ENCODE peak calls at places on chromosomes 13 and 19, in ten cellular contexts. One of them, this sample, is unnamed.
A peak's percentile ranks its signal among the peaks of the same experiment; 100 is the strongest.

GRCh38 chr13:86986448-86986847 is 684.7 kb upstream of the SLITRK5 start:
- DNase-seq in Peyer's patch: no peak
- DNase-seq in HFF-Myc: no peak
- DNase-seq in hepatocyte: no peak
- DNase-seq in fibroblast of mammary gland: no peak
- DNase-seq in lower lobe of right lung: no peak
- DNase-seq in NB4: no peak
- DNase-seq in cardiac muscle cell: no peak
- DNase-seq in stomach: no peak
- DNase-seq in fibroblast of lung: peak; percentile 22
- DNase-seq in this sample: no peak

GRCh38 chr13:86563308-86563707 is 764.1 kb upstream of the SLITRK6 start:
- DNase-seq in Peyer's patch: no peak
- DNase-seq in stomach: no peak
- DNase-seq in fibroblast of mammary gland: peak; percentile 64
- DNase-seq in lower lobe of right lung: no peak
- DNase-seq in cardiac muscle cell: no peak
- DNase-seq in fibroblast of lung: peak; percentile 59
- DNase-seq in hepatocyte: no peak
- DNase-seq in HFF-Myc: no peak
- DNase-seq in NB4: no peak
- DNase-seq in this sample: no peak

GRCh38 chr19:16527971-16528521 is 14.2 kb downstream of the CHERP start:
- DNase-seq in lower lobe of right lung: no peak
- DNase-seq in cardiac muscle cell: peak; percentile 20
- DNase-seq in HFF-Myc: no peak
- DNase-seq in fibroblast of lung: peak; percentile 29
- DNase-seq in hepatocyte: no peak
- DNase-seq in NB4: peak; percentile 54
- DNase-seq in fibroblast of mammary gland: peak; percentile 32
- DNase-seq in stomach: peak; percentile 41
- DNase-seq in Peyer's patch: peak; percentile 64
- DNase-seq in this sample: peak; percentile 32

GRCh38 chr13:105220886-105221285 is 1314.6 kb downstream of the EFNB2 start:
- DNase-seq in stomach: no peak
- DNase-seq in lower lobe of right lung: no peak
- DNase-seq in fibroblast of mammary gland: no peak
- DNase-seq in hepatocyte: no peak
- DNase-seq in fibroblast of lung: peak; percentile 7
- DNase-seq in cardiac muscle cell: no peak
- DNase-seq in HFF-Myc: no peak
- DNase-seq in Peyer's patch: no peak
- DNase-seq in NB4: no peak
- DNase-seq in this sample: peak; percentile 3

GRCh38 chr13:65595881-65596280 is 1634.3 kb downstream of the PCDH9 start:
- DNase-seq in hepatocyte: no peak
- DNase-seq in fibroblast of lung: no peak
- DNase-seq in HFF-Myc: no peak
- DNase-seq in NB4: no peak
- DNase-seq in cardiac muscle cell: no peak
- DNase-seq in lower lobe of right lung: no peak
- DNase-seq in Peyer's patch: no peak
- DNase-seq in stomach: no peak
- DNase-seq in fibroblast of mammary gland: peak; percentile 38
- DNase-seq in this sample: peak; percentile 44

GRCh38 chr13:98297043-98297442 is 120.0 kb upstream of the RNF113B start:
- DNase-seq in hepatocyte: no peak
- DNase-seq in HFF-Myc: no peak
- DNase-seq in NB4: no peak
- DNase-seq in fibroblast of mammary gland: no peak
- DNase-seq in cardiac muscle cell: no peak
- DNase-seq in lower lobe of right lung: no peak
- DNase-seq in stomach: no peak
- DNase-seq in Peyer's patch: no peak
- DNase-seq in fibroblast of lung: no peak
- DNase-seq in this sample: no peak

GRCh38 chr19:49368711-49369358 is 5.2 kb downstream of the DKKL1 start:
- DNase-seq in cardiac muscle cell: no peak
- DNase-seq in stomach: no peak
- DNase-seq in fibroblast of mammary gland: no peak
- DNase-seq in fibroblast of lung: no peak
- DNase-seq in lower lobe of right lung: no peak
- DNase-seq in HFF-Myc: no peak
- DNase-seq in hepatocyte: no peak
- DNase-seq in Peyer's patch: no peak
- DNase-seq in NB4: peak; percentile 45
- DNase-seq in this sample: no peak

GRCh38 chr19:41753936-41754529 is 1.3 kb upstream of the CEACAM6 start:
- DNase-seq in fibroblast of mammary gland: peak; percentile 31
- DNase-seq in lower lobe of right lung: peak; percentile 57
- DNase-seq in hepatocyte: peak; percentile 36
- DNase-seq in cardiac muscle cell: no peak
- DNase-seq in NB4: peak; percentile 43
- DNase-seq in stomach: peak; percentile 75
- DNase-seq in Peyer's patch: peak; percentile 85
- DNase-seq in fibroblast of lung: peak; percentile 11
- DNase-seq in HFF-Myc: peak; percentile 3
- DNase-seq in this sample: peak; percentile 28

GRCh38 chr13:33016414-33017409 is at the start of gene KL:
- DNase-seq in fibroblast of lung: no peak
- DNase-seq in lower lobe of right lung: peak; percentile 74
- DNase-seq in HFF-Myc: no peak
- DNase-seq in NB4: peak; percentile 11
- DNase-seq in hepatocyte: peak; percentile 37
- DNase-seq in Peyer's patch: no peak
- DNase-seq in stomach: peak; percentile 38
- DNase-seq in cardiac muscle cell: peak; percentile 51
- DNase-seq in fibroblast of mammary gland: no peak
- DNase-seq in this sample: no peak

GRCh38 chr19:2046046-2046907 is 4.8 kb downstream of the MKNK2 start:
- DNase-seq in lower lobe of right lung: no peak
- DNase-seq in fibroblast of mammary gland: no peak
- DNase-seq in hepatocyte: peak; percentile 7
- DNase-seq in cardiac muscle cell: no peak
- DNase-seq in Peyer's patch: no peak
- DNase-seq in NB4: no peak
- DNase-seq in fibroblast of lung: no peak
- DNase-seq in stomach: no peak
- DNase-seq in HFF-Myc: no peak
- DNase-seq in this sample: no peak

GRCh38 chr19:40799558-40800338 is 757 bp downstream of the EGLN2 start:
- DNase-seq in fibroblast of mammary gland: no peak
- DNase-seq in cardiac muscle cell: peak; percentile 60
- DNase-seq in stomach: peak; percentile 42
- DNase-seq in hepatocyte: peak; percentile 66
- DNase-seq in lower lobe of right lung: peak; percentile 78
- DNase-seq in Peyer's patch: no peak
- DNase-seq in HFF-Myc: no peak
- DNase-seq in NB4: peak; percentile 63
- DNase-seq in fibroblast of lung: no peak
- DNase-seq in this sample: peak; percentile 59

GRCh38 chr13:60331249-60332012 is 65.6 kb upstream of the TDRD3 start:
- DNase-seq in fibroblast of lung: no peak
- DNase-seq in HFF-Myc: no peak
- DNase-seq in cardiac muscle cell: no peak
- DNase-seq in fibroblast of mammary gland: no peak
- DNase-seq in NB4: no peak
- DNase-seq in lower lobe of right lung: no peak
- DNase-seq in stomach: no peak
- DNase-seq in Peyer's patch: no peak
- DNase-seq in hepatocyte: no peak
- DNase-seq in this sample: no peak

GRCh38 chr13:60642552-60642951 is 245.5 kb downstream of the TDRD3 start:
- DNase-seq in cardiac muscle cell: no peak
- DNase-seq in fibroblast of mammary gland: no peak
- DNase-seq in fibroblast of lung: no peak
- DNase-seq in Peyer's patch: no peak
- DNase-seq in stomach: no peak
- DNase-seq in NB4: no peak
- DNase-seq in HFF-Myc: no peak
- DNase-seq in lower lobe of right lung: no peak
- DNase-seq in hepatocyte: no peak
- DNase-seq in this sample: peak; percentile 5

GRCh38 chr19:13008926-13009787 is 13.9 kb downstream of the NFIX start:
- DNase-seq in lower lobe of right lung: no peak
- DNase-seq in Peyer's patch: no peak
- DNase-seq in hepatocyte: no peak
- DNase-seq in NB4: no peak
- DNase-seq in cardiac muscle cell: no peak
- DNase-seq in fibroblast of lung: no peak
- DNase-seq in HFF-Myc: no peak
- DNase-seq in stomach: no peak
- DNase-seq in fibroblast of mammary gland: peak; percentile 48
- DNase-seq in this sample: no peak

GRCh38 chr19:39031368-39032163 is 783 bp downstream of the FBXO27 start:
- DNase-seq in stomach: peak; percentile 98
- DNase-seq in fibroblast of lung: peak; percentile 18
- DNase-seq in hepatocyte: peak; percentile 98
- DNase-seq in lower lobe of right lung: peak; percentile 96
- DNase-seq in NB4: peak; percentile 74
- DNase-seq in HFF-Myc: no peak
- DNase-seq in Peyer's patch: peak; percentile 92
- DNase-seq in fibroblast of mammary gland: no peak
- DNase-seq in cardiac muscle cell: peak; percentile 99
- DNase-seq in this sample: peak; percentile 62
- TF ChIP-seq CTCF in stomach: no peak
- TF ChIP-seq CTCF in fibroblast of lung: no peak
- TF ChIP-seq CTCF in hepatocyte: no peak
- TF ChIP-seq CTCF in lower lobe of right lung: no peak
- TF ChIP-seq CTCF in NB4: no peak
- TF ChIP-seq CTCF in HFF-Myc: no peak
- TF ChIP-seq CTCF in Peyer's patch: no peak
- TF ChIP-seq CTCF in fibroblast of mammary gland: no peak
- TF ChIP-seq CTCF in cardiac muscle cell: no peak
- TF ChIP-seq CTCF in this sample: no peak

GRCh38 chr13:49258097-49258796 is 10.5 kb downstream of the CDADC1 start:
- DNase-seq in HFF-Myc: no peak
- DNase-seq in hepatocyte: no peak
- DNase-seq in stomach: no peak
- DNase-seq in cardiac muscle cell: no peak
- DNase-seq in NB4: no peak
- DNase-seq in fibroblast of lung: no peak
- DNase-seq in lower lobe of right lung: no peak
- DNase-seq in Peyer's patch: no peak
- DNase-seq in fibroblast of mammary gland: no peak
- DNase-seq in this sample: no peak
- H3K4me3 ChIP-seq in HFF-Myc: no peak overlapping the region
- H3K4me3 ChIP-seq in hepatocyte: no peak overlapping the region
- H3K4me3 ChIP-seq in stomach: peak overlapping the region; percentile 18
- H3K4me3 ChIP-seq in cardiac muscle cell: no peak overlapping the region
- H3K4me3 ChIP-seq in NB4: no peak overlapping the region
- H3K4me3 ChIP-seq in fibroblast of lung: peak overlapping the region; percentile 38
- H3K4me3 ChIP-seq in lower lobe of right lung: peak overlapping the region; percentile 44
- H3K4me3 ChIP-seq in Peyer's patch: peak overlapping the region; percentile 45
- H3K4me3 ChIP-seq in fibroblast of mammary gland: peak overlapping the region; percentile 20
- H3K4me3 ChIP-seq in this sample: no peak overlapping the region

GRCh38 chr19:18283338-18283737 is 1.9 kb upstream of the JUND start:
- DNase-seq in NB4: no peak
- DNase-seq in HFF-Myc: no peak
- DNase-seq in hepatocyte: no peak
- DNase-seq in fibroblast of mammary gland: no peak
- DNase-seq in lower lobe of right lung: no peak
- DNase-seq in fibroblast of lung: no peak
- DNase-seq in stomach: no peak
- DNase-seq in Peyer's patch: no peak
- DNase-seq in cardiac muscle cell: no peak
- DNase-seq in this sample: no peak
- TF ChIP-seq CTCF in NB4: no peak
- TF ChIP-seq CTCF in HFF-Myc: no peak
- TF ChIP-seq CTCF in hepatocyte: no peak
- TF ChIP-seq CTCF in fibroblast of mammary gland: no peak
- TF ChIP-seq CTCF in lower lobe of right lung: no peak
- TF ChIP-seq CTCF in fibroblast of lung: no peak
- TF ChIP-seq CTCF in stomach: no peak
- TF ChIP-seq CTCF in Peyer's patch: no peak
- TF ChIP-seq CTCF in cardiac muscle cell: no peak
- TF ChIP-seq CTCF in this sample: no peak

DNA sequence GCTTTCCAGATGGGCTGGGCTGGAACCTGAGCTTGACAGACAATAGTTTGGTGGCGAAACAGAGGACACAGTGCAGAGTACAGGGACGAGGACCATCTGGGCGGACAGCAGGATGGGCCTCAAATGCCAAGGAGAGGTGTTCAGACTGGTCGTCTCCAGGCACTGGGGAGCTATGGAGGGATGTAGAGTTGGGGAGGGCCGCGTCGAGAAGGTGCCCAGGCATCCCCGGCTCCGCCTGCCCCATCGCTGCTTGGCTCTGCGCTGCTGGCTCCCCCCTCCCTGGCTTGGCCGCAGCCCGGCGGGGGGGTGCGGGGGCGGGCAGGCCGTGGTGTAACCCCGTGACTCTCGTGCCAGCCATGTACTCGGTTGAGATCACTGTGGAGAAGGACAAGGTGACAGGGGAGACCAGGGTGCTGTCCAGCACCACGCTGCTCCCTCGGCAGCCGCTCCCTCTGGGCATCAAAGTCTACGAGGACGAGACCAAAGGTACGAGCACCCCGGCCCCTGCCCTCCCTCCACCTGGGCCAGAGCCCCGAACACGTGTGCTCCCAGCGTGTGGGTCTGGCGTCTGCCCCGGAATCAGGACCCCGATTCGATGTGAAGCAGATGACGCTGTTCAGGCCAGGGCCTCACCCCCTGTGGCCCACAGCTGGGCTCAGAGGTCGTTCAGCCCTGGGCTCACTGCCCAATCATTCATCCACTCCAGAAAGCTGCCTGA is 10.8 kb upstream of the MISP start:
- DNase-seq in NB4: no peak
- DNase-seq in Peyer's patch: peak; percentile 73
- DNase-seq in lower lobe of right lung: no peak
- DNase-seq in cardiac muscle cell: no peak
- DNase-seq in HFF-Myc: no peak
- DNase-seq in fibroblast of lung: no peak
- DNase-seq in hepatocyte: no peak
- DNase-seq in fibroblast of mammary gland: no peak
- DNase-seq in stomach: no peak
- DNase-seq in this sample: no peak
- H3K4me3 ChIP-seq in NB4: no peak overlapping the region
- H3K4me3 ChIP-seq in Peyer's patch: peak overlapping the region; percentile 31
- H3K4me3 ChIP-seq in lower lobe of right lung: no peak overlapping the region
- H3K4me3 ChIP-seq in cardiac muscle cell: no peak overlapping the region
- H3K4me3 ChIP-seq in HFF-Myc: no peak overlapping the region
- H3K4me3 ChIP-seq in fibroblast of lung: no peak overlapping the region
- H3K4me3 ChIP-seq in hepatocyte: no peak overlapping the region
- H3K4me3 ChIP-seq in fibroblast of mammary gland: no peak overlapping the region
- H3K4me3 ChIP-seq in stomach: no peak overlapping the region
- H3K4me3 ChIP-seq in this sample: no peak overlapping the region

This sample was measured in cardiac fibroblast.